ENCODE peak calls at places on chromosomes 6 and 20, in ten cellular contexts. J, B, Z, L, P, O, F, K, G and Q are unnamed samples.

GRCh38 chr6:158334534-158334933 is 22.3 kb downstream of the TULP4 start:
- DNase-seq in G (no peak), Z (no peak), O (no peak), K (no peak), L (no peak), J (no peak), F (no peak), P (no peak), B (no peak), Q (no peak)

GRCh38 chr20:63977392-63978276 is 1.8 kb downstream of the SAMD10 start:
- DNase-seq in L (no peak), P (peak; percentile 43), G (peak; percentile 31), F (peak; percentile 94), B (peak; percentile 44), K (no peak), O (no peak), Z (peak; percentile 78), J (no peak), Q (no peak)

GRCh38 chr6:111721677-111722219 is 116.1 kb upstream of the TRAF3IP2 start:
- DNase-seq in O (no peak), G (peak; percentile 32), K (no peak), Z (peak; percentile 19), L (peak; percentile 36), P (peak; percentile 27), B (no peak), J (no peak), F (peak; percentile 76), Q (no peak)

GRCh38 chr20:52473171-52473570 is 281.6 kb upstream of the ZFP64 start:
- DNase-seq in P (no peak), B (no peak), O (no peak), F (no peak), Z (no peak), K (peak; percentile 29), L (no peak), G (no peak), J (no peak), Q (no peak)

GRCh38 chr20:33933469-33933909 is 60.2 kb upstream of the RALY start:
- DNase-seq in J (peak; percentile 69), P (peak; percentile 23), B (peak; percentile 72), G (peak; percentile 79), Z (peak; percentile 31), F (peak; percentile 70), L (peak; percentile 66), O (no peak), K (no peak), Q (peak; percentile 88)

GRCh38 chr20:54023406-54023805 is 47.0 kb downstream of the BCAS1 start:
- DNase-seq in O (no peak), L (no peak), K (peak; percentile 5), G (no peak), Z (no peak), J (peak; percentile 91), P (no peak), B (no peak), F (no peak), Q (no peak)

GRCh38 chr6:34575326-34575725 is 19.2 kb upstream of the SPDEF start:
- DNase-seq in P (no peak), K (no peak), L (no peak), G (no peak), B (no peak), O (no peak), Z (no peak), J (no peak), F (no peak), Q (no peak)

GRCh38 chr20:50389437-50389807 is 120.8 kb upstream of the PTPN1 start:
- DNase-seq in F (no peak), K (no peak), L (no peak), B (no peak), O (no peak), J (no peak), G (no peak), Z (no peak), P (no peak), Q (no peak)

GRCh38 chr6:20856681-20857288 is 322.5 kb downstream of the CDKAL1 start:
- DNase-seq in G (no peak), P (no peak), B (no peak), J (no peak), Z (no peak), F (no peak), O (no peak), L (no peak), K (no peak), Q (no peak)

GRCh38 chr6:16343593-16343992 is 105.2 kb downstream of the GMPR start:
- DNase-seq in J (no peak), F (no peak), P (no peak), L (no peak), K (no peak), B (no peak), O (no peak), Z (no peak), G (no peak), Q (no peak)

GRCh38 chr6:14671261-14671681 is 553.7 kb downstream of the CD83 start:
- DNase-seq in J (no peak), G (peak; percentile 37), L (no peak), Z (no peak), P (no peak), B (peak; percentile 35), F (peak; percentile 85), K (no peak), O (no peak), Q (no peak)

GRCh38 chr6:21005816-21006553 is 471.7 kb downstream of the CDKAL1 start:
- DNase-seq in J (no peak), G (peak; percentile 49), O (peak; percentile 75), F (peak; percentile 92), P (no peak), L (no peak), B (peak; percentile 60), Z (peak; percentile 71), K (no peak), Q (no peak)

GRCh38 chr6:121884056-121884455 is 448.6 kb downstream of the GJA1 start:
- DNase-seq in P (no peak), Z (no peak), J (no peak), F (no peak), G (no peak), O (no peak), B (no peak), L (no peak), K (no peak), Q (no peak)

GRCh38 chr6:19705606-19706005 is 131.6 kb upstream of the ID4 start:
- DNase-seq in F (no peak), K (no peak), J (no peak), G (peak; percentile 15), B (peak; percentile 45), L (no peak), O (no peak), P (no peak), Z (no peak), Q (no peak)

GRCh38 chr20:53827996-53828672 is 234.5 kb upstream of the ZNF217 start:
- DNase-seq in L (no peak), F (peak; percentile 93), Z (peak; percentile 50), P (no peak), J (peak; percentile 48), G (peak; percentile 37), O (peak; percentile 59), B (peak; percentile 70), K (no peak), Q (peak; percentile 41)

GRCh38 chr6:78243519-78243918 is 590.7 kb downstream of the MEI4 start:
- DNase-seq in G (no peak), F (peak; percentile 4), P (no peak), B (no peak), L (no peak), O (no peak), K (no peak), Z (peak; percentile 17), J (no peak), Q (no peak)

GRCh38 chr20:23629017-23629541 is 8.7 kb downstream of the CST3 start:
- DNase-seq in J (no peak), Z (peak; percentile 18), K (no peak), P (no peak), B (peak; percentile 32), L (no peak), F (peak; percentile 76), G (no peak), O (no peak), Q (no peak)

GRCh38 chr20:20938599-20938998 is 167.6 kb downstream of the LINC00237 start:
- DNase-seq in Z (no peak), K (no peak), F (no peak), G (no peak), L (no peak), P (no peak), B (no peak), J (no peak), O (no peak), Q (no peak)

GRCh38 chr20:51797357-51798025 is 4.8 kb downstream of the SALL4 start:
- DNase-seq in K (no peak), J (peak; percentile 83), F (no peak), Z (no peak), O (no peak), G (no peak), L (no peak), P (no peak), B (no peak), Q (no peak)

GRCh38 chr20:56440346-56441007 is 27.9 kb upstream of the RTF2 start:
- DNase-seq in G (no peak), L (peak; percentile 55), P (no peak), F (peak; percentile 33), J (no peak), B (no peak), K (no peak), O (no peak), Z (no peak), Q (no peak)

GRCh38 chr20:32752458-32753250 is 9.4 kb upstream of the COMMD7 start:
- DNase-seq in O (no peak), J (no peak), Z (peak; percentile 60), L (no peak), P (no peak), B (peak; percentile 72), G (peak; percentile 76), F (peak; percentile 76), K (no peak), Q (no peak)

GRCh38 chr6:9484686-9485085 is 930.2 kb downstream of the TFAP2A start:
- DNase-seq in J (no peak), P (no peak), K (no peak), F (no peak), L (no peak), G (no peak), O (no peak), Z (no peak), B (no peak), Q (no peak)

GRCh38 chr6:137086031-137086430 is 41.3 kb upstream of the IL20RA start:
- DNase-seq in F (no peak), J (no peak), G (no peak), K (no peak), Z (no peak), B (no peak), L (no peak), O (no peak), P (no peak), Q (no peak)

GRCh38 chr20:44479643-44480042 is 4.0 kb downstream of the TTPAL start:
- DNase-seq in G (no peak), P (no peak), F (no peak), L (no peak), O (no peak), Z (no peak), J (no peak), K (no peak), B (no peak), Q (no peak)

GRCh38 chr20:32453467-32454163 is 95.5 kb downstream of the ASXL1 start:
- DNase-seq in K (no peak), G (no peak), Z (no peak), B (no peak), P (no peak), J (no peak), L (no peak), O (no peak), F (no peak), Q (no peak)

GRCh38 chr20:16412896-16413295 is 160.4 kb downstream of the KIF16B start:
- DNase-seq in O (no peak), G (no peak), L (no peak), K (no peak), B (no peak), J (no peak), F (no peak), P (no peak), Z (no peak), Q (no peak)

GRCh38 chr6:14925627-14926026 is 320.2 kb upstream of the JARID2 start:
- DNase-seq in B (no peak), K (no peak), L (no peak), P (no peak), O (no peak), G (peak; percentile 27), Z (no peak), J (no peak), F (no peak), Q (no peak)

GRCh38 chr6:16391451-16391912 is 153.1 kb downstream of the GMPR start:
- DNase-seq in F (no peak), G (peak; percentile 28), B (peak; percentile 25), L (no peak), O (peak; percentile 38), Z (no peak), P (no peak), J (no peak), K (no peak), Q (no peak)